ENCODE peak calls at places on chromosomes 4 and X, in eight cellular contexts. One of them, this sample, is unnamed.

GRCh38 chr4:25919676-25920075 is 5.7 kb downstream of the SMIM20 start:
- DNase-seq in head of caudate nucleus: no peak
- DNase-seq in activated CD8-positive, alpha-beta memory T cell treated with anti-CD3 and anti-CD28 coated beads for 1 hour: no peak
- DNase-seq in NAMALWA: no peak
- DNase-seq in activated T-helper 1 cell treated with anti-CD3 and anti-CD28 coated beads, Interleukin-2, amount 50 U/mL, for 16 hours: no peak
- DNase-seq in stimulated activated CD4-positive, alpha-beta T cell treated with anti-CD3 and anti-CD28 coated beads, Interleukin-4, amount 100 ng/mL, for 48 hours: no peak
- DNase-seq in amniotic stem cell: no peak
- DNase-seq in aorta: no peak
- DNase-seq in this sample: no peak

GRCh38 chrX:79140731-79141130 is 3.8 kb upstream of the GPR174 start:
- DNase-seq in head of caudate nucleus: no peak
- DNase-seq in activated CD8-positive, alpha-beta memory T cell treated with anti-CD3 and anti-CD28 coated beads for 1 hour: no peak
- DNase-seq in NAMALWA: no peak
- DNase-seq in activated T-helper 1 cell treated with anti-CD3 and anti-CD28 coated beads, Interleukin-2, amount 50 U/mL, for 16 hours: no peak
- DNase-seq in stimulated activated CD4-positive, alpha-beta T cell treated with anti-CD3 and anti-CD28 coated beads, Interleukin-4, amount 100 ng/mL, for 48 hours: no peak
- DNase-seq in amniotic stem cell: no peak
- DNase-seq in aorta: no peak
- DNase-seq in this sample: no peak

GRCh38 chr4:105060628-105061027 is 86.0 kb upstream of the TET2 start:
- DNase-seq in head of caudate nucleus: no peak
- DNase-seq in activated CD8-positive, alpha-beta memory T cell treated with anti-CD3 and anti-CD28 coated beads for 1 hour: no peak
- DNase-seq in NAMALWA: peak
- DNase-seq in activated T-helper 1 cell treated with anti-CD3 and anti-CD28 coated beads, Interleukin-2, amount 50 U/mL, for 16 hours: no peak
- DNase-seq in stimulated activated CD4-positive, alpha-beta T cell treated with anti-CD3 and anti-CD28 coated beads, Interleukin-4, amount 100 ng/mL, for 48 hours: no peak
- DNase-seq in amniotic stem cell: no peak
- DNase-seq in aorta: no peak
- DNase-seq in this sample: no peak

GRCh38 chr4:26838055-26838842 is 22.4 kb upstream of the STIM2 start:
- DNase-seq in head of caudate nucleus: no peak
- DNase-seq in activated CD8-positive, alpha-beta memory T cell treated with anti-CD3 and anti-CD28 coated beads for 1 hour: no peak
- DNase-seq in NAMALWA: no peak
- DNase-seq in activated T-helper 1 cell treated with anti-CD3 and anti-CD28 coated beads, Interleukin-2, amount 50 U/mL, for 16 hours: no peak
- DNase-seq in stimulated activated CD4-positive, alpha-beta T cell treated with anti-CD3 and anti-CD28 coated beads, Interleukin-4, amount 100 ng/mL, for 48 hours: no peak
- DNase-seq in amniotic stem cell: no peak
- DNase-seq in aorta: no peak
- DNase-seq in this sample: no peak

GRCh38 chr4:105765690-105766407 is 57.3 kb downstream of the GSTCD start:
- DNase-seq in head of caudate nucleus: no peak
- DNase-seq in activated CD8-positive, alpha-beta memory T cell treated with anti-CD3 and anti-CD28 coated beads for 1 hour: no peak
- DNase-seq in NAMALWA: no peak
- DNase-seq in activated T-helper 1 cell treated with anti-CD3 and anti-CD28 coated beads, Interleukin-2, amount 50 U/mL, for 16 hours: no peak
- DNase-seq in stimulated activated CD4-positive, alpha-beta T cell treated with anti-CD3 and anti-CD28 coated beads, Interleukin-4, amount 100 ng/mL, for 48 hours: no peak
- DNase-seq in amniotic stem cell: peak
- DNase-seq in aorta: no peak
- DNase-seq in this sample: no peak

GRCh38 chr4:34733185-34733916 is 1511.0 kb downstream of the ARAP2 start:
- DNase-seq in head of caudate nucleus: no peak
- DNase-seq in activated CD8-positive, alpha-beta memory T cell treated with anti-CD3 and anti-CD28 coated beads for 1 hour: no peak
- DNase-seq in NAMALWA: no peak
- DNase-seq in activated T-helper 1 cell treated with anti-CD3 and anti-CD28 coated beads, Interleukin-2, amount 50 U/mL, for 16 hours: no peak
- DNase-seq in stimulated activated CD4-positive, alpha-beta T cell treated with anti-CD3 and anti-CD28 coated beads, Interleukin-4, amount 100 ng/mL, for 48 hours: no peak
- DNase-seq in amniotic stem cell: no peak
- DNase-seq in aorta: no peak
- DNase-seq in this sample: no peak

GRCh38 chr4:113981591-113981990 is 2.1 kb upstream of the ARSJ start:
- DNase-seq in head of caudate nucleus: no peak
- DNase-seq in activated CD8-positive, alpha-beta memory T cell treated with anti-CD3 and anti-CD28 coated beads for 1 hour: no peak
- DNase-seq in NAMALWA: no peak
- DNase-seq in activated T-helper 1 cell treated with anti-CD3 and anti-CD28 coated beads, Interleukin-2, amount 50 U/mL, for 16 hours: no peak
- DNase-seq in stimulated activated CD4-positive, alpha-beta T cell treated with anti-CD3 and anti-CD28 coated beads, Interleukin-4, amount 100 ng/mL, for 48 hours: no peak
- DNase-seq in amniotic stem cell: no peak
- DNase-seq in aorta: no peak
- DNase-seq in this sample: no peak

GRCh38 chr4:99349338-99349737 is 3.2 kb downstream of the ADH1C start:
- DNase-seq in head of caudate nucleus: no peak
- DNase-seq in activated CD8-positive, alpha-beta memory T cell treated with anti-CD3 and anti-CD28 coated beads for 1 hour: no peak
- DNase-seq in NAMALWA: no peak
- DNase-seq in activated T-helper 1 cell treated with anti-CD3 and anti-CD28 coated beads, Interleukin-2, amount 50 U/mL, for 16 hours: no peak
- DNase-seq in stimulated activated CD4-positive, alpha-beta T cell treated with anti-CD3 and anti-CD28 coated beads, Interleukin-4, amount 100 ng/mL, for 48 hours: no peak
- DNase-seq in amniotic stem cell: no peak
- DNase-seq in aorta: no peak
- DNase-seq in this sample: no peak

GRCh38 chr4:168710353-168710946 is 213.6 kb downstream of the PALLD start:
- DNase-seq in head of caudate nucleus: no peak
- DNase-seq in activated CD8-positive, alpha-beta memory T cell treated with anti-CD3 and anti-CD28 coated beads for 1 hour: no peak
- DNase-seq in NAMALWA: peak
- DNase-seq in activated T-helper 1 cell treated with anti-CD3 and anti-CD28 coated beads, Interleukin-2, amount 50 U/mL, for 16 hours: no peak
- DNase-seq in stimulated activated CD4-positive, alpha-beta T cell treated with anti-CD3 and anti-CD28 coated beads, Interleukin-4, amount 100 ng/mL, for 48 hours: no peak
- DNase-seq in amniotic stem cell: peak
- DNase-seq in aorta: no peak
- DNase-seq in this sample: no peak

This sample was measured in NCI-H2171 treated with DMSO at 0.1 percent for 48 hours.